ENCODE peak calls at places on chromosome 6, in four cellular contexts. One of them, this sample, is unnamed.

GRCh38 chr6:17907467-17908229 is 79.8 kb downstream of the KIF13A start:
- DNase-seq in right atrium auricular region: peak; percentile 91
- DNase-seq in IMR-90: peak; percentile 100
- DNase-seq in cardiac fibroblast: peak; percentile 97
- DNase-seq in this sample: peak; percentile 100

GRCh38 chr6:158697798-158698197 is 47.9 kb downstream of the SYTL3 start:
- DNase-seq in IMR-90: peak; percentile 72
- DNase-seq in cardiac fibroblast: no peak
- DNase-seq in right atrium auricular region: no peak
- DNase-seq in this sample: no peak

GRCh38 chr6:30754631-30755030 is 10.3 kb upstream of the IER3 start:
- DNase-seq in cardiac fibroblast: no peak
- DNase-seq in right atrium auricular region: no peak
- DNase-seq in IMR-90: peak; percentile 76
- DNase-seq in this sample: peak; percentile 84

GRCh38 chr6:145924600-145924999 is 39.6 kb downstream of the SHPRH start:
- DNase-seq in IMR-90: no peak
- DNase-seq in cardiac fibroblast: no peak
- DNase-seq in right atrium auricular region: no peak
- DNase-seq in this sample: no peak

GRCh38 chr6:157885211-157885788 is 62.3 kb downstream of the SNX9 start:
- DNase-seq in cardiac fibroblast: no peak
- DNase-seq in right atrium auricular region: no peak
- DNase-seq in IMR-90: no peak
- DNase-seq in this sample: no peak

GRCh38 chr6:20159781-20160540 is 52.3 kb downstream of the MBOAT1 start:
- DNase-seq in right atrium auricular region: no peak
- DNase-seq in IMR-90: peak; percentile 6
- DNase-seq in cardiac fibroblast: no peak
- DNase-seq in this sample: no peak

GRCh38 chr6:26104457-26105108 is 17.4 kb downstream of the HFE start:
- DNase-seq in right atrium auricular region: no peak
- DNase-seq in cardiac fibroblast: no peak
- DNase-seq in IMR-90: no peak
- DNase-seq in this sample: no peak

GRCh38 chr6:7646394-7646793 is 56.4 kb downstream of the SNRNP48 start:
- DNase-seq in right atrium auricular region: no peak
- DNase-seq in IMR-90: peak; percentile 68
- DNase-seq in cardiac fibroblast: peak; percentile 34
- DNase-seq in this sample: peak; percentile 26

GRCh38 chr6:160285541-160286105 is 27.0 kb upstream of the SLC22A2 start:
- DNase-seq in cardiac fibroblast: no peak
- DNase-seq in right atrium auricular region: no peak
- DNase-seq in IMR-90: no peak
- DNase-seq in this sample: no peak

GRCh38 chr6:95084867-95085266 is 492.5 kb upstream of the MANEA start:
- DNase-seq in cardiac fibroblast: no peak
- DNase-seq in IMR-90: no peak
- DNase-seq in right atrium auricular region: no peak
- DNase-seq in this sample: no peak

GRCh38 chr6:80343511-80343910 is 237.0 kb downstream of the BCKDHB start:
- DNase-seq in cardiac fibroblast: no peak
- DNase-seq in IMR-90: peak; percentile 61
- DNase-seq in right atrium auricular region: no peak
- DNase-seq in this sample: no peak

DNA sequence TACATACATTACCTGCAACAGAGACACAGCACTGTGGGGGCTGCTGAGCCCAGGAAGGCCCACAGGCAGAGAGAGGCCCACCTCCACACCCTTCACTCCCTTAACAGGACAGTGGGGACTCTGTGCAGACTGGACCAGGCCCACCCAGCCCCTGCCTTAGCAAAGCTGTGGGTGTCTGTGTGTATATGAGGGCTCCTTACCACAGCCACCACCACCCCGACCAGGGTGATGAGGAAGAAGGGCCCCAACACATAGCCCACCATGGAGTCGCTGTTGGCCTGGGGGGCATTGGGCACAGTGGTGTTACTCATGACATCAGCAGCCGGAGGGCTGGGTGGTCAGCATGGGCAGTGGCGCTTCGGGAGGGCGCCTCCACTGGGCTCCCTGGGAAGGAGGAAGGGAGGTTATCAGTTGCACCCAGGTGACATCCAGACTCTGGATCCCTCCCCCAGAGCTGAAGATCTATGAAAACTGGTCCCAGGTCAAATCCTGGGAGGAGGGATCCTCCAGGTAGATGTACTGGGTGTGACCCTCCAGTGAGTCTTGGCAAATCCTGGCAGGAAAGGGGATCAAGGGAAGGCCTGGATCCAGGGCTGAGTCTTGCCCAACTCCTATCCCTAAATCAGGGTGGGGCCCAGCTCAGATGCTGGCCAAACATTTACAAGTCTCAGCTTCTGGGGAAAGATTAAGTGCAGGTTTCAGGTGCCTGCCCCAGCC is 1.2 kb downstream of the SMIM29 start:
- DNase-seq in cardiac fibroblast: no peak
- DNase-seq in right atrium auricular region: no peak
- DNase-seq in IMR-90: no peak
- DNase-seq in this sample: no peak
- H3K4me3 ChIP-seq in cardiac fibroblast: peak overlapping the region; percentile 96
- H3K4me3 ChIP-seq in right atrium auricular region: no peak overlapping the region
- H3K4me3 ChIP-seq in IMR-90: no peak overlapping the region
- H3K4me3 ChIP-seq in this sample: no peak overlapping the region

GRCh38 chr6:24147453-24148153 is 21.6 kb downstream of the NRSN1 start:
- DNase-seq in right atrium auricular region: no peak
- DNase-seq in IMR-90: no peak
- DNase-seq in cardiac fibroblast: no peak
- DNase-seq in this sample: no peak
- TF ChIP-seq CTCF in right atrium auricular region: no peak
- TF ChIP-seq CTCF in IMR-90: no peak
- TF ChIP-seq CTCF in cardiac fibroblast: no peak
- TF ChIP-seq CTCF in this sample: no peak

GRCh38 chr6:133837801-133838349 is 51.0 kb upstream of the TCF21 start:
- DNase-seq in IMR-90: no peak
- DNase-seq in right atrium auricular region: no peak
- DNase-seq in cardiac fibroblast: peak; percentile 37
- DNase-seq in this sample: peak; percentile 77
- H3K4me3 ChIP-seq in IMR-90: no peak overlapping the region
- H3K4me3 ChIP-seq in right atrium auricular region: no peak overlapping the region
- H3K4me3 ChIP-seq in cardiac fibroblast: peak overlapping the region; percentile 48
- H3K4me3 ChIP-seq in this sample: peak overlapping the region; percentile 58

DNA sequence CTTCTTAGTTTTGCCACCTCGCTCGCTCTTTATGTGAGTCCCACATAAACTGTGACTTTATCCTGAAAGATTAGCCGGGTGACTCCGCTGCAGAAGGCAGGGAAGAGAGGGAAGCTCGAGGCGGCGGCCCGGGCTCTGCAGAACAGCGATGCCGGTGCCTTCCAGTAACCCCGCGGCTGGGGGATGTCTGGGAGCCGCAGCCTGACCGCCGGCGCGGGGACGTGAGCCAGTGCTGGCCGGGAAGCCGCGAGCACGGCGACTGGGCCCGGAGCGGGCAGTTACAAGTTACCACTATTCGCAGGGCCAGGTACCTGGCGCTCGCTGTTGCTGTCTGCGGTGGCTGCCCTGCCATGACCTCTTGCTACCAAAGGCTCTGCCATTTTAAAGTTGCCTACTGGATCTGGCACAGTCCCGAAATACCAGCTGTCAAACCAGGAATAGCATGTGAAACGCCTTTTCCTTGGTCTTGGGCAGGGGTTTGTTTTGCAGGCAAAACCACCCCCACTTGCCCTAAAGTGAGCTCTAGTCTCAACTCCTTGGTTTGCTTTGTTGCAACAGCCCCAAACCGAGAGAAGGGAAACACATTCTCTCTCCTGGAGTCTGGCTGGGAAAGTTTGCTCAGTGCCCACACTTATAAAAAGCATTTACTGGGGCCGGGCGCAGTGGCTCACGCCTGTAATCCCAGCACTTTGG is 124.0 kb upstream of the SLC2A12 start:
- DNase-seq in cardiac fibroblast: peak; percentile 85
- DNase-seq in IMR-90: peak; percentile 37
- DNase-seq in right atrium auricular region: peak; percentile 70
- DNase-seq in this sample: no peak
- TF ChIP-seq CTCF in cardiac fibroblast: no peak
- TF ChIP-seq CTCF in IMR-90: no peak
- TF ChIP-seq CTCF in right atrium auricular region: no peak
- TF ChIP-seq CTCF in this sample: no peak

DNA sequence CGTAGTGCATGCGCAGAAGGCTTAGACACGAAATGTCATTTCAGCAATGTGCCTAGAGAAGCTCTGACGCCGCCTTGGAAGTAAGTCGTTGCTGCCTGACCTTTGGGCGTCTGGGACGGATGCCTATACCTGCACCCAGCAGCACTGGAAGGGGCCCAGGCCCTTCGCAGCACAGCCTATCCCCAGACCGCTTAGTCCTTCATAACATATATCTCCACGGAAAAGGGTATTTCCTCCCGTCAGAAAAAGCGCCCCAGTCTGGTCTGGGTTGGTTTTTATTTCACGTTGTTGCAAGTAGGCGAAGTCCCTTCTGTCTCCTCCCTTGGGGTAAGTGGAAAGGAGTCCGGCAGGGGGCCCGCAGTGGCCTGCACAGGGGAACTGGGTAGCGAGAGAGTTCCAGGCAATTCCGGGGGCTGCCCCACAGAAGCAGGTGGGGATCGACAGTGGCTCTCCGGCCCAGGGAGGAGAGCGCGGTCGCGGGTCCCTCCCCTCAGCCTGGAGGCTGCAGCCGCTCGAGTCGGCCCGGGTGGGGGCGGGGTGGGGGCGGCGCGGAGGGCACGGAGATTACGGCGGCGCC is 558 bp upstream of the EYA4 start:
- DNase-seq in IMR-90: peak; percentile 75
- DNase-seq in right atrium auricular region: no peak
- DNase-seq in cardiac fibroblast: peak; percentile 13
- DNase-seq in this sample: peak; percentile 9
- H3K4me3 ChIP-seq in IMR-90: peak overlapping the region; percentile 77
- H3K4me3 ChIP-seq in right atrium auricular region: peak overlapping the region; percentile 63
- H3K4me3 ChIP-seq in cardiac fibroblast: peak overlapping the region; percentile 51
- H3K4me3 ChIP-seq in this sample: peak overlapping the region; percentile 32

GRCh38 chr6:152952866-152953509 is 29.9 kb downstream of the FBXO5 start:
- DNase-seq in right atrium auricular region: no peak
- DNase-seq in cardiac fibroblast: peak; percentile 61
- DNase-seq in IMR-90: peak; percentile 63
- DNase-seq in this sample: peak; percentile 54
- TF ChIP-seq CTCF in right atrium auricular region: no peak
- TF ChIP-seq CTCF in cardiac fibroblast: peak; percentile 57
- TF ChIP-seq CTCF in IMR-90: peak; percentile 73
- TF ChIP-seq CTCF in this sample: peak; percentile 61

DNA sequence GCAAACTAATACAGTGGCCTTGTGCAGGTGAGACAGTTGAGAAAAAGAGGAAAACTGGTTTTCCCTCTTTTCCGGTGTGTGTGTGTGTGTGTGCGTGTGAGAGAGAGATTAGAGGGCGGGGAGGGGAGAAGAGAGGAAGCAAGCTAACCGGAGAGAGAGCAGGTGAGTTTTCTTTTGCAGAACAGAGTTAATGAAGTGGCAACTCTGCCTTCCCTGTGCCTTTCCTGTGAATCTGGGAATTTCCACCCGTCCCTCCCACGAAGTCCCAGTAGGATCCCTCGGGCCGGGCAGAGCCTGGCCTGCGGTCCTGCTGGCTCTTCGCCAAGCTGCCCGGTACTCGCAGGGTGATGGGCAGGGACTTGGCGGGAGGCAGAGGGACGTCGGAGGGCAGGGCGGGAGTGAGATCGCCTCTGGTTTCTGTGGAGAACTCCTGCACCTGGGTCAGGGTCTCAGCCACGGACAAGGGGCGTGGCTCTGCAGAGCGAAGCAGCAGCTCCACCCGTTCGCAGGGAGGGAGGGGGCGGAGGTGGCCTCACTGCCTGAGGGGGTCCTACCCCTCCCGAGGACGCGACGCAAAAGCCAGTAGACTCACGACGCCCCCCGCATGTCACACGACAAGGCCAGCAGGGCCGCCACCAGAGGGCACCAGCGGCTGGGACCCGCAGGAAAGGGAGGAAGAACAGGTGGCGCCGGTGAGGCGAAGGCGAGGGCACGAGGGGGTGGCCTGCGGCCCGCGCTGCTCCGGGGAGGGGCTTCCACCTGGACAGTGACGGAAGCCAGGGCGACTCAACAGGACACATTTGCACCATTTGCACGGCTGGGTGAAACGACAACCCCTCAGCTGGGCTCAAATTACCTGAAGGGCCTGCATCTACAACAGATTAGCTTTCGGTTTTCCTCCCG is 51.2 kb upstream of the RNF182 start:
- DNase-seq in IMR-90: no peak
- DNase-seq in cardiac fibroblast: peak; percentile 22
- DNase-seq in right atrium auricular region: peak; percentile 57
- DNase-seq in this sample: peak; percentile 45
- H3K4me3 ChIP-seq in IMR-90: peak overlapping the region; percentile 24
- H3K4me3 ChIP-seq in cardiac fibroblast: peak overlapping the region; percentile 35
- H3K4me3 ChIP-seq in right atrium auricular region: peak overlapping the region; percentile 24
- H3K4me3 ChIP-seq in this sample: peak overlapping the region; percentile 56

GRCh38 chr6:56996401-56996800 is 41.5 kb downstream of the BEND6 start:
- DNase-seq in right atrium auricular region: no peak
- DNase-seq in cardiac fibroblast: no peak
- DNase-seq in IMR-90: no peak
- DNase-seq in this sample: peak; percentile 50

GRCh38 chr6:56992053-56992452 is 37.1 kb downstream of the BEND6 start:
- DNase-seq in cardiac fibroblast: no peak
- DNase-seq in right atrium auricular region: no peak
- DNase-seq in IMR-90: no peak
- DNase-seq in this sample: no peak

GRCh38 chr6:56999049-56999448 is 44.1 kb downstream of the BEND6 start:
- DNase-seq in cardiac fibroblast: no peak
- DNase-seq in IMR-90: no peak
- DNase-seq in right atrium auricular region: no peak
- DNase-seq in this sample: peak; percentile 93

GRCh38 chr6:56992703-56993102 is 37.8 kb downstream of the BEND6 start:
- DNase-seq in right atrium auricular region: no peak
- DNase-seq in IMR-90: peak; percentile 3
- DNase-seq in cardiac fibroblast: no peak
- DNase-seq in this sample: no peak

DNA sequence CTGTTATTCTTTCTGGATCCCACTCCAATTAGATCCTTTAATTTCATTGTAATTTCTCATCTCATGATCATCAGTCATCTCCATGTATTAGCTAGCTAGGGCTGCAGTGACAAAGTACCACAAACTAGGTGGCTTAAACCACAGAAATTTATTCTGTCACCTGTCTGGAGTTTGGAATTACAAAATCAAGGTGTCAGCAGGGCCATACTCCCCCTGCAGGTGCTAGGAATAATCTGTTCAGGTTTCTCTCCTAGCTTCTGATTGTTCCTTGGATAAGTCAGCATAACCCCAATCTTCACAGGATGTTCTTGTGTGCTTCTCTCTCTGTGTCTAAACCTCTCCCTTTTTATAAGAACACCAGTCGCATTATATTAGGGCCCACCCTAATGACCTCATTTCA is 40.4 kb downstream of the BEND6 start:
- DNase-seq in IMR-90: no peak
- DNase-seq in right atrium auricular region: no peak
- DNase-seq in cardiac fibroblast: no peak
- DNase-seq in this sample: peak; percentile 31
- TF ChIP-seq CTCF in IMR-90: no peak
- TF ChIP-seq CTCF in right atrium auricular region: no peak
- TF ChIP-seq CTCF in cardiac fibroblast: no peak
- TF ChIP-seq CTCF in this sample: peak; percentile 26

This sample was measured in epithelial cell of esophagus.